ENCODE peak calls at places on chromosomes 13 and 19, in nine cellular contexts. U, A, P, X, B, V, K, E and I are unnamed samples.

GRCh38 chr13:92313382-92313781 is 913.2 kb upstream of the GPC6 start:
- DNase-seq in X (no peak), P (peak), B (no peak), K (no peak), U (no peak), E (no peak), V (no peak), A (no peak), I (no peak)

GRCh38 chr13:84567848-84568247 is 685.6 kb upstream of the SLITRK1 start:
- DNase-seq in V (no peak), K (no peak), P (no peak), X (no peak), B (no peak), A (no peak), E (no peak), U (no peak), I (no peak)

GRCh38 chr19:51687791-51688664 is 5.1 kb upstream of the SPACA6 start:
- DNase-seq in P (peak), U (peak), B (no peak), X (no peak), E (peak), K (peak), V (peak), A (peak), I (peak)

GRCh38 chr13:104984296-104984818 is 1551.1 kb downstream of the EFNB2 start:
- DNase-seq in U (no peak), E (peak), B (no peak), K (peak), A (peak), X (peak), V (peak), P (peak), I (no peak)

GRCh38 chr19:52566588-52566987 is 3.5 kb upstream of the ZNF701 start:
- DNase-seq in X (no peak), K (peak), P (peak), B (no peak), E (no peak), U (no peak), V (no peak), A (no peak), I (no peak)

GRCh38 chr13:36986462-36987240 is 12.5 kb downstream of the ALG5 start:
- DNase-seq in E (no peak), X (no peak), U (no peak), B (no peak), V (no peak), A (no peak), K (peak), P (no peak), I (no peak)

GRCh38 chr19:3830841-3831589 is 37.8 kb downstream of the ZFR2 start:
- DNase-seq in E (no peak), V (no peak), K (no peak), P (no peak), A (no peak), X (no peak), B (no peak), U (no peak), I (no peak)

GRCh38 chr19:47105874-47106273 is 7.7 kb downstream of the ZC3H4 start:
- DNase-seq in A (no peak), E (no peak), U (no peak), V (no peak), B (no peak), X (no peak), K (no peak), P (no peak), I (no peak)

GRCh38 chr19:10998045-10998533 is 37.3 kb downstream of the SMARCA4 start:
- DNase-seq in P (peak), B (no peak), A (peak), E (no peak), U (no peak), V (no peak), X (no peak), K (no peak), I (no peak)

GRCh38 chr13:95392597-95392996 is 91.3 kb upstream of the ABCC4 start:
- DNase-seq in A (no peak), U (no peak), K (no peak), B (no peak), X (no peak), E (no peak), P (no peak), V (no peak), I (no peak)

GRCh38 chr13:112247471-112248405 is 128.4 kb upstream of the SPACA7 start:
- DNase-seq in U (no peak), A (no peak), V (no peak), P (no peak), X (no peak), E (no peak), B (no peak), K (no peak), I (no peak)

GRCh38 chr13:99004931-99005330 is 27.1 kb upstream of the DOCK9 start:
- DNase-seq in V (no peak), U (no peak), E (no peak), X (no peak), K (peak), B (no peak), A (no peak), P (no peak), I (no peak)

DNA sequence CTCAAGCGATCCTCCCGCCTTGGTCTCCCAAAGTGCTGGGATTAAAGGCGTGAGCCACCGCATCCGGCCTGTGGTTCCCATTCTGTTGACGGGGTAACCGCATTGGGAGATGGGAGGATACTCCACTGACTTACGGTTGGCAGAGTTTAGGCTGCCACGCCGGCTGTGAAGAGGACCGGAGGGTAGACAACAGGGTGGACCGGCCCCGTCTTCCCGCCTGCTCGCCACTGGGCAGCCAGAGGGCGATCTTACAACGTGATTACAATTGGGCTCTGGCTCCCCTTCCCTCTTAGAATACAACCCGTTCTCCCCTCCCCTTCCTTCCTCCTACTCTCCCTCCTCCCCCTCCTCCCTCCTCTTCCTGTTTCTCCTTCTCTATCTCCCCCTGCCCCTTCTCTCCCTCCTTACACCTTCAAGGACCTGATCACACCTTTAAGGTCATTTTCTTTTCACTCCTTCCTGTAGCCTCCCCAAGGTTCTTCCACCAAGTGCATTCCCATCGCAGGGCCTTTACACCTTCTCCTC is 957 bp upstream of the CCDC194 start:
- DNase-seq in E (peak), A (no peak), K (peak), B (no peak), U (peak), V (peak), X (no peak), P (peak), I (peak)
- TF ChIP-seq CTCF in E (peak), A (peak), K (peak), B (peak), U (peak), V (peak), X (peak), P (peak), I (peak)

GRCh38 chr19:19139876-19140229 is 1.6 kb upstream of the TMEM161A start:
- DNase-seq in V (no peak), X (no peak), U (no peak), P (no peak), A (no peak), E (no peak), K (no peak), B (no peak), I (no peak)
- TF ChIP-seq CTCF in V (peak), X (no peak), U (no peak), P (no peak), A (no peak), E (no peak), K (no peak), B (no peak), I (no peak)

GRCh38 chr13:39655041-39655568 is 357 bp upstream of the COG6 start:
- DNase-seq in P (no peak), V (no peak), X (no peak), A (no peak), E (peak), U (no peak), K (no peak), B (no peak), I (no peak)

GRCh38 chr13:39656325-39656677 is 839 bp downstream of the COG6 start:
- DNase-seq in B (no peak), A (no peak), U (no peak), V (no peak), K (no peak), E (peak), P (peak), X (no peak), I (no peak)

GRCh38 chr13:39655569-39656324 is at the start of gene COG6:
- DNase-seq in U (peak), B (peak), E (peak), K (peak), P (peak), A (peak), V (peak), X (peak), I (peak)
- TF ChIP-seq CTCF in U (no peak), B (no peak), E (no peak), K (peak), P (no peak), A (peak), V (peak), X (peak), I (no peak)

GRCh38 chr19:14203258-14203657 is 2.7 kb downstream of the ADGRL1 start:
- DNase-seq in V (no peak), K (no peak), B (no peak), A (no peak), P (no peak), X (no peak), U (peak), E (no peak), I (no peak)

GRCh38 chr19:14197882-14198281 is 8.1 kb downstream of the ADGRL1 start:
- DNase-seq in P (no peak), V (no peak), U (no peak), E (no peak), B (no peak), A (no peak), X (no peak), K (no peak), I (no peak)

DNA sequence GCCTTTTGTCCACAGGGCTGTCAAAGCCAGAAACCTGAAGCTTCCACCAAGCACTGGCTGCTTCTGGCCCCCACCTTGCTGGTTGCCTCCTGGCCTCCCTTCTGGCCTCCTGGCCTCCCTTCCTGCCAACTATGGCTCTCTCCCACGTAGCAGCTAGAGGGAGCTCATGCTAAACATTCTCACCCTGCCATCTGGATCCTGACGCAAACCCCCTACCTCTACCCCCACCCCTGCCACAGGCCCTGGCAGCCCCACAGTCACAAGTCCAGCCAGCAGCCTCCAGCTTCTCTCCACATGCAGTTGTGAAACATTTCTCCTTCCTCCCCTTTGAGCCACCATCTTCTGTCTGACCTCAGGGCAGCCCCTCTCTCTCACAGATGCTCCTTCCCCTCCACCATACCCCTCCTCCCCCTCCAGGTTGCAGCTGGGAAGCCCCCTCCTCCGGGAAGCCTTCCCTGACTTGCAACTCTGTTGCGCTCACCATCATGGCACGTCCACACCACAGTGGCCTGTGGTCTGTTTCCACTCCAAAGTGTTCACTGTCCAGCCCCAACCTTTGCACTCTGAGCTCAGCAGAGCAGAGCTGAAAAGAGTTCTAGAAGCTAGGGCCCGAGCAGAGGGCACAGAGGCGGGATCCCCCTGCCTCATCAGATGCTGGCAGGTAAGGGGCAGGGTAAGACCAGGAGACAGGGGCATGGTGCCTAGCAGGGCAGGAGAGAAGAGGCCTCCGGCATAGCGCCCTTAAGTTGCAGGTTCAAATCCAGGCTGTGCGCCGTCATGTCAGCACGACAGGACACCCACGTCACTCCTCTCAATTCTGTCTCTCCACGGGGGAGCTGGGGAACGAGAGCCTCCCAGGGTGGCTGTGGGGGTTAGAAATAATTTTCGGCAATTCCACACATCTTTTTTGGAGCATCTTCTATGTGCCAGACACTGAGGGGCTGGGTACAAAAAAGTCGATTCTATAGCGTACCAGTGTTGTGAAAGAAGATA is 7.3 kb downstream of the ADGRL1 start:
- DNase-seq in U (peak), V (no peak), E (no peak), P (peak), X (no peak), A (no peak), K (no peak), B (no peak), I (no peak)
- TF ChIP-seq CTCF in U (no peak), V (no peak), E (no peak), P (no peak), X (peak), A (peak), K (peak), B (peak), I (no peak)

GRCh38 chr19:16088351-16088984 is 12.2 kb downstream of the TPM4 start:
- DNase-seq in E (no peak), U (no peak), K (no peak), B (no peak), P (peak), V (no peak), X (no peak), A (no peak), I (peak)
- TF ChIP-seq CTCF in E (no peak), U (no peak), K (peak), B (no peak), P (no peak), V (no peak), X (peak), A (peak), I (no peak)

GRCh38 chr13:108313382-108313781 is 43.9 kb downstream of the TNFSF13B start:
- DNase-seq in X (no peak), P (peak), E (no peak), U (no peak), K (no peak), V (no peak), A (no peak), B (no peak), I (no peak)
- TF ChIP-seq CTCF in X (no peak), P (no peak), E (no peak), U (no peak), K (no peak), V (no peak), A (no peak), B (no peak), I (no peak)

DNA sequence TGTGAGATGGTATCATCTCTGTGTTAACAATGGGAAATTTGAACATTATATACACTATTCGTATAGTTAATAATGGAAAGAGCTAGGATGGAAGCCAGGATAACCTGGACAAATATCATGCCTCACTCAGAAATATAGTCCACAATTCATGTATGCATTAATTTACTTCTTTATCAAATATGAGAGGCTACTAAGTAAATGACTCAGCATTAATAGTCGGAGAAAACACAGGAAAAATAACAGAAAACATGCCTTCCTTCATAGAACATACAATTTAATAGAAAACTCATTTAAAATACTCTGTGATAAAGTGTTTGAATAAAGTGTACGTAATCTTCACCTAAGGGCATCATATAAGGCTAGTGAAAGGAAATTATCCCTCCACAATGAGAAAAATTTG is 383.4 kb upstream of the SLITRK5 start:
- DNase-seq in P (no peak), X (no peak), V (no peak), U (no peak), A (no peak), K (no peak), E (no peak), B (no peak), I (no peak)
- TF ChIP-seq CTCF in P (no peak), X (no peak), V (no peak), U (no peak), A (no peak), K (no peak), E (no peak), B (no peak), I (no peak)